ENCODE peak calls at places on chromosomes 12 and 14, in eight cellular contexts. E is astrocyte; D is uterus; M is A549; S is testis; F is adrenal gland; W is CD8-positive, alpha-beta T cell; Q is AG04450. V is an unnamed sample.

GRCh38 chr12:96807741-96808140 is 99.3 kb upstream of the NEDD1 start:
- DNase-seq in E (no peak), D (no peak), M (peak), S (no peak), F (no peak), W (no peak), Q (no peak), V (no peak)

GRCh38 chr14:98808494-98809407 is 463.2 kb downstream of the BCL11B start:
- DNase-seq in E (no peak), D (no peak), M (no peak), S (peak), F (no peak), W (no peak), Q (no peak), V (no peak)

GRCh38 chr12:85005615-85006014 is 30.5 kb downstream of the TSPAN19 start:
- DNase-seq in E (no peak), D (no peak), M (no peak), S (no peak), F (no peak), W (no peak), Q (no peak), V (no peak)

GRCh38 chr12:18861287-18861858 is 123.5 kb downstream of the CAPZA3 start:
- DNase-seq in E (peak), D (no peak), M (peak), S (no peak), F (no peak), W (no peak), Q (no peak), V (no peak)

GRCh38 chr12:20260864-20261263 is 107.5 kb upstream of the PDE3A start:
- DNase-seq in E (no peak), D (no peak), M (no peak), S (no peak), F (no peak), W (no peak), Q (no peak), V (no peak)

GRCh38 chr14:76759589-76759988 is 1.7 kb upstream of the VASH1 start:
- DNase-seq in E (no peak), D (no peak), M (no peak), S (peak), F (no peak), W (no peak), Q (no peak), V (peak)

GRCh38 chr12:69447892-69448291 is 22.3 kb upstream of the FRS2 start:
- DNase-seq in E (no peak), D (no peak), M (no peak), S (no peak), F (no peak), W (no peak), Q (no peak), V (no peak)

GRCh38 chr14:28759056-28759657 is 7.4 kb upstream of the FOXG1 start:
- DNase-seq in E (no peak), D (no peak), M (no peak), S (no peak), F (no peak), W (no peak), Q (no peak), V (no peak)

GRCh38 chr12:13745100-13745678 is 236.2 kb downstream of the GRIN2B start:
- DNase-seq in E (no peak), D (no peak), M (no peak), S (no peak), F (no peak), W (no peak), Q (no peak), V (no peak)

GRCh38 chr12:98060421-98060820 is 455.0 kb upstream of the TMPO start:
- DNase-seq in E (no peak), D (no peak), M (no peak), S (no peak), F (no peak), W (no peak), Q (no peak), V (no peak)

GRCh38 chr12:49827351-49828099 is 688 bp downstream of the NCKAP5L start:
- DNase-seq in E (peak), D (peak), M (peak), S (peak), F (peak), W (no peak), Q (no peak), V (peak)

GRCh38 chr14:106694638-106695393 is 1168.4 kb downstream of the TMEM121 start:
- DNase-seq in E (no peak), D (no peak), M (peak), S (peak), F (peak), W (peak), Q (no peak), V (no peak)

GRCh38 chr12:57404966-57405640 is 25.7 kb downstream of the R3HDM2 start:
- DNase-seq in E (no peak), D (no peak), M (no peak), S (no peak), F (no peak), W (no peak), Q (no peak), V (no peak)

GRCh38 chr14:37140176-37140575 is 32.2 kb downstream of the SLC25A21 start:
- DNase-seq in E (peak), D (no peak), M (no peak), S (no peak), F (no peak), W (no peak), Q (no peak), V (no peak)

GRCh38 chr12:42625611-42626010 is 36.1 kb upstream of the PRICKLE1 start:
- DNase-seq in E (no peak), D (no peak), M (no peak), S (peak), F (no peak), W (no peak), Q (no peak), V (no peak)

GRCh38 chr12:2551514-2551913 is 243.3 kb upstream of the FKBP4 start:
- DNase-seq in E (no peak), D (no peak), M (no peak), S (no peak), F (no peak), W (no peak), Q (no peak), V (no peak)

GRCh38 chr14:68247281-68247680 is 427.7 kb downstream of the RAD51B start:
- DNase-seq in E (no peak), D (no peak), M (no peak), S (no peak), F (no peak), W (no peak), Q (no peak), V (no peak)

GRCh38 chr14:105147701-105148603 is 20.6 kb downstream of the JAG2 start:
- DNase-seq in E (no peak), D (no peak), M (no peak), S (no peak), F (no peak), W (no peak), Q (no peak), V (no peak)

GRCh38 chr14:53999061-53999488 is 42.5 kb upstream of the BMP4 start:
- DNase-seq in E (peak), D (no peak), M (peak), S (no peak), F (no peak), W (no peak), Q (peak), V (no peak)

GRCh38 chr12:104736307-104736706 is 221.8 kb downstream of the SLC41A2 start:
- DNase-seq in E (peak), D (no peak), M (no peak), S (no peak), F (no peak), W (no peak), Q (peak), V (no peak)

GRCh38 chr12:46786774-46787173 is 39.0 kb downstream of the SLC38A4 start:
- DNase-seq in E (peak), D (no peak), M (peak), S (no peak), F (no peak), W (no peak), Q (peak), V (no peak)

GRCh38 chr12:6960291-6961277 is 9.4 kb downstream of the PTPN6 start:
- DNase-seq in E (peak), D (no peak), M (peak), S (peak), F (peak), W (no peak), Q (no peak), V (no peak)

GRCh38 chr12:81953541-81953940 is 194.4 kb upstream of the PPFIA2 start:
- DNase-seq in E (peak), D (no peak), M (no peak), S (no peak), F (no peak), W (no peak), Q (no peak), V (no peak)

GRCh38 chr12:121724930-121725329 is 12.4 kb downstream of the TMEM120B start:
- DNase-seq in E (no peak), D (no peak), M (no peak), S (no peak), F (no peak), W (no peak), Q (no peak), V (no peak)

GRCh38 chr12:65492997-65493892 is 214.8 kb downstream of the MSRB3 start:
- DNase-seq in E (peak), D (no peak), M (no peak), S (no peak), F (no peak), W (no peak), Q (no peak), V (no peak)

GRCh38 chr14:23141706-23142467 is 22.8 kb upstream of the CEBPE start:
- DNase-seq in E (peak), D (peak), M (peak), S (peak), F (no peak), W (no peak), Q (no peak), V (peak)

GRCh38 chr12:87363497-87364084 is 665.6 kb downstream of the C12orf50 start:
- DNase-seq in E (no peak), D (no peak), M (no peak), S (no peak), F (no peak), W (no peak), Q (no peak), V (no peak)
- TF ChIP-seq CTCF in E (no peak), D (no peak), M (no peak), S (no peak), F (no peak), W (no peak), Q (no peak), V (no peak)

DNA sequence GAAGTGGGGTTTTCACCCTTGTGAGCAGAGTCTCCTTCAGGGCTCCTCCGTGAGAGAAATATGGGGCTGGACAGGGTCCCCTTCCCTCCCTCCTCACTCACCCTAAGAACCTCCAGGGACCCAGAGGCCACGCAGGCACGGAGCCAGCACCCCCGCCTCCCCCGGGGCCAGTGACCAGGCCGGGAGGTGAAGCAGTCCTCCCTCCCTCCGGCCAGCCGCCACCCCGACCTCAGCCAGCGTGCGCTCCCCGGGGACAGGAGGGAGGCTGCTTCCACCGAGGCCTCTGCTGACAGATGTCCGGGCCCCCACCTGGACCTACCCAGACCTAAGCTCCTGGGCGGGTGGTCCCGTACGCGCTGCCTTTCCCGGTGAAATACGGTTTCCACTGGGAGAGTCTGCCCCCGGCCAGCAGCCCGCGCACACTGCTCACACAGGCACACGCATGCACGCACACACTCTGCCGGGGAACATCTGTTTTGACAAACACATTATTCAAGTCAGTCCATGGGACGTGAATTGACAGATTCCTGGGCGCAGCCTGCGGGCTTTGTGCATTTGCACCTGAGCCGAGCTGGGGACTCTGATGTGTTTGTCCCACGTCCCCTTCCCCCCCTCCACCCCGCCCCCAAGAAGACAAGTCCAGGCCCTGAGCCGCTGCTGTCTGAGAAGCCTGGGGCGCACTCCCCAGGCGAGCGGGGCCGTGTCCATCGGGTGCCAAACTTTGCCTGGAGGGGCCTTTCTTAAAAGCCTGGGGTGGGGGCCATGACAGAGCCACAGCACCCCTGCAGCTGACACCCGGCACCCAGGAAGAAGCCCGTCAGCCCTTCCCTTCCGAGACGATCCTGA is 726 bp downstream of the RIMBP2 start:
- DNase-seq in E (no peak), D (no peak), M (no peak), S (peak), F (no peak), W (no peak), Q (no peak), V (peak)
- H3K27ac ChIP-seq in E (no peak), D (no peak), M (no peak), S (no peak), F (peak), W (no peak), Q (no peak), V (no peak)

GRCh38 chr14:95547626-95548327 is 12.9 kb downstream of the GLRX5 start:
- DNase-seq in E (peak), D (no peak), M (no peak), S (no peak), F (no peak), W (no peak), Q (no peak), V (no peak)

GRCh38 chr14:95547272-95547625 is 12.4 kb downstream of the GLRX5 start:
- DNase-seq in E (no peak), D (no peak), M (no peak), S (no peak), F (no peak), W (no peak), Q (no peak), V (no peak)

GRCh38 chr14:95541932-95542554 is 7.2 kb downstream of the GLRX5 start:
- DNase-seq in E (no peak), D (no peak), M (no peak), S (no peak), F (no peak), W (no peak), Q (no peak), V (no peak)

GRCh38 chr14:95545769-95546168 is 10.9 kb downstream of the GLRX5 start:
- DNase-seq in E (peak), D (no peak), M (peak), S (no peak), F (no peak), W (no peak), Q (peak), V (no peak)

DNA sequence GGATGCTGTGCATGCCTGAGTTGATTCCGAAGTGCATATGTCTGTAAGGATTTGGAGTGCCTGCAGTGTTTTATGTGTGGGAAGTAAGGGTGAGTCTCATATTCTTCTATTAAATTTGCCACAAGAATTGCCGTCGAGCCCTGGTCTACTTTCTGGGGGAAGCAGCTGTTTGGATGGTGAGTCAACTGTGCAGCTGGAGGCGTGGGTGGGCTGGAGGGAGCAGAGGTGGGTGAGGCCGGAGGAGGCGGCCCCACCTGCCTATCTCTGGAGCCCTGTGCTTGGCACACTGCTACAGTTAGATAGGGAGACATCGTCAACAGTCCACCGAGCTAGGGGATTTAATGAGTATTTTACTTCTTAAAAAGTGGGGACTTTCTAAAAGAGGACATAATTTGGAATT is 9.7 kb downstream of the GLRX5 start:
- DNase-seq in E (peak), D (no peak), M (no peak), S (no peak), F (no peak), W (no peak), Q (no peak), V (no peak)
- H3K4me3 ChIP-seq in E (no peak), D (no peak), M (no peak), S (no peak), F (no peak), W (no peak), Q (no peak), V (no peak)

GRCh38 chr14:102089621-102090343 is 2.9 kb upstream of the HSP90AA1 start:
- DNase-seq in E (no peak), D (no peak), M (no peak), S (no peak), F (no peak), W (no peak), Q (no peak), V (no peak)
- TF ChIP-seq CTCF in E (no peak), D (no peak), M (no peak), S (no peak), F (no peak), W (no peak), Q (no peak), V (no peak)

DNA sequence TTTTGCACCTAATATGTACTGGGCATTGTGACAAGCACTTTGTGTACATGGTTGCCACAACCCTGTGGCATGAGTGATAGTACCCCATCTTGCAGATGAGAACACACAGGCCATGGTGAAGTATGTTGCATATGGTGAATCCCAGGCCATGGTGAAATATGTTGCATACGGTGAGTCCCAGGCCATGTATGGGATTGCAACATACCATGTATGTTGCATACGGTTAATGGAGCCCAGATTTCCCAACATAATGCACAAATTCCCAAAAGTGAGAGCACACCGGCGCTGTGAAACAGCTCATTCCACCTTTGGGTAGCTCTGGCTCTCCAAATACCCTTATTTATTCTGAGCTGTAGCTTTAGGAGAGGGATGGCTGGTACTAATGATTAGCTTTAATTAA is 102.9 kb downstream of the NTF3 start:
- DNase-seq in E (no peak), D (no peak), M (no peak), S (no peak), F (no peak), W (no peak), Q (no peak), V (no peak)
- H3K27ac ChIP-seq in E (no peak), D (no peak), M (no peak), S (no peak), F (no peak), W (no peak), Q (no peak), V (no peak)

GRCh38 chr14:40983604-40984003 is 623.1 kb upstream of the LRFN5 start:
- DNase-seq in E (peak), D (no peak), M (no peak), S (no peak), F (no peak), W (no peak), Q (no peak), V (no peak)
- H3K4me3 ChIP-seq in E (no peak), D (no peak), M (no peak), S (no peak), F (no peak), W (no peak), Q (no peak), V (no peak)

V was measured in coronary artery.